ENCODE peak calls at places on chromosomes 11 and 22, in nine cellular contexts. K is stomach, T is psoas muscle, Z is HCT116, D is pancreas, C is adrenal gland, G is fibroblast of lung, J is GM13976, X is astrocyte of the spinal cord. I is an unnamed sample.

GRCh38 chr22:46902998-46903916 is 140.8 kb downstream of the TBC1D22A start:
- DNase-seq in J (no peak), Z (no peak), X (no peak), D (no peak), G (no peak), T (no peak), C (no peak), K (peak), I (no peak)

GRCh38 chr11:130725417-130726233 is 190.7 kb downstream of the SNX19 start:
- DNase-seq in T (no peak), K (no peak), D (no peak), J (no peak), C (no peak), X (no peak), G (peak), Z (no peak), I (peak)

GRCh38 chr22:37636186-37636948 is 3.1 kb upstream of the SH3BP1 start:
- DNase-seq in K (peak), G (peak), C (no peak), D (no peak), Z (no peak), X (peak), T (no peak), J (no peak), I (no peak)

GRCh38 chr11:103959279-103959930 is 77.0 kb upstream of the DDI1 start:
- DNase-seq in K (no peak), X (peak), C (no peak), J (peak), G (no peak), Z (no peak), D (no peak), T (no peak), I (no peak)

GRCh38 chr22:49979587-49980264 is 19.2 kb downstream of the PIM3 start:
- DNase-seq in Z (no peak), K (peak), D (peak), T (no peak), X (peak), G (peak), J (no peak), C (peak), I (peak)

GRCh38 chr22:32265882-32266767 is 11.0 kb upstream of the SLC5A4 start:
- DNase-seq in Z (peak), X (peak), D (peak), T (peak), K (peak), G (peak), J (peak), C (peak), I (peak)

GRCh38 chr11:44104472-44105294 is 9.2 kb downstream of the EXT2 start:
- DNase-seq in K (no peak), T (no peak), C (no peak), G (peak), Z (no peak), J (no peak), D (no peak), X (no peak), I (peak)

GRCh38 chr22:40660725-40661124 is 18.6 kb upstream of the MCHR1 start:
- DNase-seq in G (no peak), Z (no peak), K (no peak), D (no peak), T (no peak), X (no peak), C (no peak), J (no peak), I (no peak)

GRCh38 chr11:73971175-73971719 is 11.4 kb downstream of the UCP2 start:
- DNase-seq in C (no peak), Z (no peak), D (no peak), X (no peak), T (no peak), K (no peak), J (no peak), G (no peak), I (no peak)

GRCh38 chr22:26648011-26648497 is 9.3 kb upstream of the MIAT start:
- DNase-seq in X (no peak), G (no peak), J (no peak), Z (no peak), D (no peak), T (no peak), K (no peak), C (no peak), I (no peak)

GRCh38 chr11:45472713-45473317 is 186.7 kb upstream of the SYT13 start:
- DNase-seq in D (no peak), Z (no peak), X (no peak), K (no peak), G (no peak), T (no peak), J (no peak), C (no peak), I (no peak)

GRCh38 chr11:22133785-22134184 is 59.1 kb upstream of the ANO5 start:
- DNase-seq in G (no peak), J (no peak), T (no peak), Z (no peak), D (no peak), K (no peak), X (no peak), C (no peak), I (no peak)

DNA sequence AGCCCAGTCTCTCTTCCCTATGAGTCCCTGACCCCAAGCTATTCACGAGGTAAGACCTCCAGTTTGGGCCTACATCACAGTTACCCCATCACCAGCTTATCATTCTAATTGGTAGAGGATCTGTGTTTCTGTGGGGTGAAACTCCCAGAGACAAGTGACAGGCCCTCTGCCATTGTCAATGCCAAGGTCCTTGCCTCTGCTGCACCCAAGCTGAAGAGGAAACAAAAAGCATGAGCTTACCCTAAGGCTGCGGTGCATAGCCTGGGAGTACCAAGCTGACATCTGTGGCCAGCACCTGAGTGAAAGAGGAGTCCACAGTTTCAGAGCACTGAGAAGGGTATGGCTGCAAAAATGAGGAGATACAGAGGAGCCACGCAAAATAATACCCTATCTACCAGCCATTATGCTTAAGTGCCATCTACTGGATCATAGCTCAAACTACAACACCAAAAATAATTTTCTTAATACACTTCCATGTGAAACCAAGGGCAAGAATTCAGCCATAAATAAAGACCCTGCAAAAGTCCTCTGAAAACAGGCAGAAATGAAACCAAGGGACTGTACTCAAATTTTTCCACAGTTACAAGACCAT is 62.3 kb upstream of the ANO5 start:
- DNase-seq in C (no peak), Z (no peak), T (no peak), J (no peak), X (no peak), G (no peak), K (no peak), D (no peak), I (peak)
- TF ChIP-seq CTCF in C (peak), Z (peak), T (peak), J (no peak), X (no peak), G (no peak), K (peak), D (peak), I (no peak)

DNA sequence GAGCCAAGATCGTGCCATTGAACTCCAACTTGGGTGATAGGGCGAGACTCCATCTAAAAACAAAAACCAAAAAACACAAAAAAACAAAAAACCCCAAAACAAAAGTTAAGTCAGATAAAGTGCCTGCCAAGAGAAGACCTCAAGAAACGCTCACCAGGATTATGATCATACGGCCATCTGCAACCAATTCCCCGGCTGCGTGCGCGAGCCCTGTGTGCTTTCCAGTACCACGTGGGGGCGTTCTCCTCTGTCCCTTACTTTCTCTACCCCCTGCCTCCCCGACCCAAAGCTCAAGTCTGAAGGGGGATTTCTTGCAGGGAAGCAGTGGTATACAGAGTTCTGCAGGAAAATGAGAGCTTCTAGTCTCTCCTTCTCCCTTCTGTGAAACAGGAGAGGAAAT is 10.5 kb upstream of the RPS19BP1 start:
- DNase-seq in T (no peak), Z (no peak), K (no peak), X (no peak), J (no peak), G (no peak), C (no peak), D (no peak), I (no peak)
- TF ChIP-seq CTCF in T (no peak), Z (peak), K (no peak), X (peak), J (peak), G (peak), C (no peak), D (no peak), I (peak)

DNA sequence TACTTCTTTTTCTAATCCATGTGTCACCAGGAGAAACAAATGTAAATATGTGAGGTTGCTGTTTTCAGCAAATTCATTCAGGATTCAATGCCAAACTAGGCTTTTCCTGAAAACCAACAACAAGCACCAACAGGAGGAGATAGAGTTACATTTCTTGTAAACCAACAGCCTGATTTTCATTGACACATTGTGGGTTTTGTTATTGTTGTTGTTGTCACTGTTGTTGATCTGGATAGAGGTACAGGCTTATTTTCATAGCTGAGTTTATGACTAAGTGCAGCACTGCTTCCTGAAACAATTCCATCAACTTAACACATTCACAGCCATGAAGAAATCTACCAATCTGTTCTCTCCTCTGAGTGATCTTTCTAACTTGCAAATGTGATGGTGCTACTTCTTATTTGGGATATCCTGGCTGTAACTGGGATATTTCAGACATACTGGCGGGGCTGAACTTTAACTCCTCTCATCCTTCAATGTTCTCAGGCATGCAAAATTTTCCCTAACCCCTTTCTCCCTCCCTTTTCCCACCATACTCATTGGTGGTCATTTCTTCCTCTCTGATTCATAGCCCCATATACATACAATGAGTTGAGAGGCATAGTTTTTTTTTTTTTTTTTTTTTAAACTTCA is 65.5 kb downstream of the ME3 start:
- DNase-seq in T (no peak), Z (no peak), K (no peak), D (no peak), G (no peak), X (peak), C (no peak), J (no peak), I (no peak)
- TF ChIP-seq CTCF in T (no peak), Z (peak), K (no peak), D (no peak), G (peak), X (peak), C (no peak), J (no peak), I (no peak)

GRCh38 chr11:68380786-68381622 is 68.6 kb downstream of the LRP5 start:
- DNase-seq in G (no peak), D (no peak), T (no peak), K (no peak), X (no peak), Z (no peak), J (no peak), C (no peak), I (no peak)
- TF ChIP-seq CTCF in G (no peak), D (no peak), T (no peak), K (no peak), X (no peak), Z (no peak), J (no peak), C (no peak), I (no peak)